ENCODE peak calls at places on chromosomes 3 and 15, in ten cellular contexts. E, P, D, Z, G, X, I, J, S and B are unnamed samples.

GRCh38 chr15:70017025-70017424 is 80.7 kb downstream of the TLE3 start:
- DNase-seq in P (no peak), X (no peak), S (no peak), Z (no peak), I (no peak), J (no peak), D (no peak), G (no peak), E (no peak), B (no peak)

GRCh38 chr15:93270937-93271472 is 182.0 kb upstream of the RGMA start:
- DNase-seq in E (no peak), P (no peak), S (no peak), Z (no peak), G (no peak), J (no peak), D (no peak), X (peak), I (no peak), B (no peak)

GRCh38 chr3:188779537-188779936 is 392.2 kb upstream of the TPRG1 start:
- DNase-seq in J (no peak), S (no peak), X (no peak), P (no peak), G (no peak), I (no peak), Z (peak), E (no peak), D (no peak), B (no peak)

GRCh38 chr15:38683382-38684242 is 119.0 kb upstream of the RASGRP1 start:
- DNase-seq in J (peak), G (peak), S (peak), Z (peak), P (no peak), D (peak), I (peak), X (no peak), E (peak), B (peak)

GRCh38 chr3:50675179-50676030 is 678 bp downstream of the DOCK3 start:
- DNase-seq in P (peak), G (peak), E (peak), J (peak), S (peak), D (no peak), X (peak), Z (no peak), I (peak), B (peak)

GRCh38 chr3:30007668-30008067 is 598.7 kb upstream of the TGFBR2 start:
- DNase-seq in P (no peak), J (no peak), E (no peak), X (no peak), D (no peak), G (no peak), S (no peak), I (no peak), Z (no peak), B (no peak)

GRCh38 chr3:158471639-158472294 is 99.2 kb upstream of the MLF1 start:
- DNase-seq in E (no peak), J (no peak), G (no peak), S (no peak), X (no peak), Z (peak), P (no peak), D (peak), I (no peak), B (no peak)

GRCh38 chr3:58281069-58281468 is 25.0 kb upstream of the RPP14 start:
- DNase-seq in S (no peak), X (no peak), E (no peak), D (no peak), G (no peak), J (no peak), P (no peak), Z (no peak), I (no peak), B (no peak)

GRCh38 chr3:119700920-119701734 is 1.7 kb upstream of the CFAP91 start:
- DNase-seq in P (no peak), E (no peak), D (no peak), G (no peak), Z (no peak), J (no peak), S (no peak), I (no peak), X (no peak), B (no peak)

GRCh38 chr3:172522871-172523818 is at the start of gene TNFSF10:
- DNase-seq in Z (no peak), I (peak), J (peak), D (no peak), E (peak), G (no peak), P (peak), X (peak), S (no peak), B (peak)

GRCh38 chr3:65406470-65406869 is 632.2 kb downstream of the MAGI1 start:
- DNase-seq in Z (no peak), I (no peak), G (no peak), D (no peak), P (no peak), J (no peak), E (no peak), X (no peak), S (no peak), B (no peak)

GRCh38 chr15:70582143-70582945 is 181.0 kb downstream of the UACA start:
- DNase-seq in P (no peak), X (peak), G (no peak), D (no peak), I (no peak), Z (peak), E (no peak), S (no peak), J (no peak), B (peak)

GRCh38 chr3:125916376-125916978 is 52.5 kb upstream of the ROPN1B start:
- DNase-seq in D (peak), J (no peak), E (no peak), P (peak), G (peak), X (peak), S (peak), I (no peak), Z (peak), B (peak)

GRCh38 chr3:107488942-107489341 is 33.8 kb upstream of the BBX start:
- DNase-seq in D (no peak), I (no peak), S (no peak), Z (no peak), G (no peak), X (no peak), P (no peak), J (no peak), E (no peak), B (no peak)

GRCh38 chr15:78241017-78241416 is 6.7 kb upstream of the ACSBG1 start:
- DNase-seq in G (peak), P (peak), X (peak), Z (peak), I (peak), S (peak), E (peak), D (peak), J (peak), B (peak)

GRCh38 chr3:54870423-54870822 is 57.4 kb downstream of the LRTM1 start:
- DNase-seq in I (no peak), P (no peak), Z (peak), D (no peak), E (no peak), S (peak), G (no peak), J (no peak), X (no peak), B (no peak)

GRCh38 chr15:81256916-81257315 is 60.2 kb downstream of the IL16 start:
- DNase-seq in S (no peak), J (no peak), Z (peak), D (peak), E (no peak), X (no peak), P (no peak), I (no peak), G (no peak), B (no peak)

GRCh38 chr3:125003369-125003853 is 52.4 kb downstream of the HEG1 start:
- DNase-seq in P (peak), E (no peak), G (no peak), X (no peak), J (no peak), I (peak), D (no peak), Z (peak), S (no peak), B (no peak)

GRCh38 chr15:64246364-64247189 is 83.8 kb upstream of the PPIB start:
- DNase-seq in X (no peak), P (no peak), D (peak), E (no peak), I (no peak), J (no peak), Z (peak), S (no peak), G (no peak), B (peak)

GRCh38 chr3:49424816-49425215 is 2.5 kb upstream of the AMT start:
- DNase-seq in G (no peak), S (no peak), D (no peak), J (no peak), P (no peak), X (no peak), E (no peak), I (no peak), Z (no peak), B (no peak)

GRCh38 chr15:45184562-45185041 is 3.2 kb downstream of the SHF start:
- DNase-seq in X (no peak), P (no peak), S (no peak), J (no peak), Z (no peak), E (no peak), G (no peak), D (no peak), I (no peak), B (no peak)

GRCh38 chr15:31298707-31299172 is 27.9 kb upstream of the KLF13 start:
- DNase-seq in S (no peak), P (no peak), J (no peak), D (no peak), X (peak), G (no peak), I (no peak), E (no peak), Z (no peak), B (peak)

GRCh38 chr3:124260206-124260915 is 268.4 kb upstream of the ROPN1 start:
- DNase-seq in P (no peak), Z (peak), G (no peak), I (peak), E (no peak), X (peak), J (no peak), S (no peak), D (no peak), B (no peak)

GRCh38 chr3:11661827-11662226 is 18.1 kb upstream of the VGLL4 start:
- DNase-seq in I (no peak), Z (no peak), D (no peak), E (no peak), G (no peak), X (no peak), S (no peak), J (no peak), P (no peak), B (no peak)

GRCh38 chr15:83340087-83340486 is 55.6 kb upstream of the BNC1 start:
- DNase-seq in S (no peak), I (no peak), Z (no peak), X (no peak), P (no peak), D (no peak), G (no peak), J (no peak), E (no peak), B (no peak)

GRCh38 chr3:120177151-120177550 is 82.9 kb upstream of the GSK3B start:
- DNase-seq in Z (peak), X (no peak), I (peak), S (peak), D (no peak), P (no peak), G (no peak), J (no peak), E (peak), B (no peak)

GRCh38 chr3:152356870-152357276 is 88.1 kb downstream of the MBNL1 start:
- DNase-seq in D (no peak), G (no peak), X (no peak), Z (no peak), E (no peak), J (no peak), I (no peak), P (no peak), S (no peak), B (no peak)

GRCh38 chr15:52678468-52679231 is 538 bp downstream of the ATOSA start:
- DNase-seq in G (peak), Z (peak), P (peak), X (peak), E (peak), S (peak), D (no peak), J (peak), I (peak), B (peak)

GRCh38 chr15:94021621-94022320 is 209.6 kb upstream of the MCTP2 start:
- DNase-seq in I (no peak), G (no peak), J (no peak), D (no peak), Z (no peak), S (no peak), X (no peak), P (no peak), E (no peak), B (no peak)

GRCh38 chr3:55571913-55572312 is 84.8 kb upstream of the WNT5A start:
- DNase-seq in E (peak), Z (no peak), S (no peak), P (no peak), D (no peak), J (no peak), G (no peak), I (peak), X (peak), B (no peak)